ENCODE peak calls at places on chromosomes 2 and 18, in eight cellular contexts. J is A549; Q is GM23338; W is psoas muscle; S is HepG2; E is astrocyte; P is CD8-positive, alpha-beta T cell; Z is fibroblast of lung. C is an unnamed sample.

GRCh38 chr18:26746284-26747130 is 119.0 kb downstream of the AQP4 start:
- DNase-seq in W (no peak), J (no peak), Z (peak; percentile 6), E (no peak), Q (no peak), P (no peak), S (peak; percentile 10), C (no peak)

GRCh38 chr2:159093496-159093895 is 125.1 kb downstream of the TANC1 start:
- DNase-seq in Q (no peak), P (no peak), E (no peak), Z (no peak), W (no peak), J (no peak), S (no peak), C (no peak)

GRCh38 chr2:66845307-66845706 is 410.4 kb downstream of the MEIS1 start:
- DNase-seq in W (no peak), E (no peak), P (no peak), J (no peak), Q (no peak), S (no peak), Z (no peak), C (no peak)

GRCh38 chr2:9641641-9642040 is 10.8 kb upstream of the YWHAQ start:
- DNase-seq in P (no peak), J (no peak), S (no peak), W (no peak), E (no peak), Q (no peak), Z (no peak), C (no peak)

GRCh38 chr18:10682368-10682714 is 156.5 kb downstream of the NAPG start:
- DNase-seq in Q (peak; percentile 28), P (no peak), Z (no peak), J (no peak), E (no peak), S (no peak), W (no peak), C (no peak)

GRCh38 chr2:176161817-176162626 is 4.9 kb downstream of the HOXD3 start:
- DNase-seq in W (no peak), Z (peak; percentile 90), Q (peak; percentile 13), P (no peak), S (no peak), J (no peak), E (peak; percentile 88), C (no peak)

GRCh38 chr2:85584857-85585780 is 888 bp downstream of the VAMP5 start:
- DNase-seq in J (peak; percentile 62), S (peak; percentile 96), E (peak; percentile 58), Z (peak; percentile 65), W (peak; percentile 45), Q (peak; percentile 29), P (no peak), C (no peak)

GRCh38 chr18:13165636-13166423 is 52.7 kb upstream of the LDLRAD4 start:
- DNase-seq in Z (no peak), W (no peak), P (no peak), S (no peak), J (no peak), E (no peak), Q (peak; percentile 41), C (no peak)

GRCh38 chr2:85018049-85018447 is 47.1 kb downstream of the KCMF1 start:
- DNase-seq in W (no peak), P (no peak), E (peak; percentile 16), Z (peak; percentile 28), Q (no peak), J (no peak), S (no peak), C (no peak)

GRCh38 chr18:65659312-65659711 is 91.5 kb upstream of the CDH7 start:
- DNase-seq in P (no peak), S (no peak), J (no peak), W (no peak), Q (no peak), Z (no peak), E (no peak), C (no peak)
- H3K27ac ChIP-seq in P (no peak overlapping the region), S (no peak overlapping the region), J (no peak overlapping the region), W (no peak overlapping the region), Q (no peak overlapping the region), Z (no peak overlapping the region), E (no peak overlapping the region), C (no peak overlapping the region)

GRCh38 chr18:22324191-22325131 is 93.3 kb downstream of the CTAGE1 start:
- DNase-seq in J (no peak), W (no peak), P (no peak), Q (peak; percentile 80), E (peak; percentile 15), S (no peak), Z (peak; percentile 56), C (no peak)
- H3K4me3 ChIP-seq in J (no peak overlapping the region), W (peak overlapping the region; percentile 39), P (peak overlapping the region; percentile 29), Q (peak overlapping the region; percentile 50), E (peak overlapping the region; percentile 37), S (no peak overlapping the region), Z (no peak overlapping the region), C (no peak overlapping the region)

DNA sequence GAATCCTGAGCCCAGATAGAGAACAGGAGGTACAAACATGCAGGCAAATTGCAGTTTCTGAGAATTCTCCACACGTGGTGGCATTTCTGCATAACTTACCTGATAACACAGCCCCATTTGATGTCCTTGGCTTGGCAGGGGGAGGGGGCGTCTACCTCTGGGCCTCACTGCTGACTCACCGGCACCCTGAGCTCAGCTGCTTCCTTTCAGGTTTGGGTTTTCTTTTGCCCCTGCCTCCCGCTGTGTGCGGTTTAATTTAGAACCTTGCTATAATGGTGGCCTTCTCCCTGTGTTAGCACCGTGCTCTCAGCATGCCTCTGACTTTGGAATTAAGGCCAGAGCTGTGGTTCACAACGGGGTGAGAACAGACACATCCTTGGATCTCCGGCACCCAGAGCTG is 4.4 kb downstream of the CTIF start:
- DNase-seq in S (peak; percentile 65), J (no peak), E (no peak), Q (peak; percentile 74), Z (peak; percentile 46), P (no peak), W (no peak), C (no peak)
- H3K4me1 ChIP-seq in S (peaks cover 66% of the 10 kb centered on the region), J (peaks cover 62% of the 10 kb centered on the region), E (peaks cover 63% of the 10 kb centered on the region), Q (peaks cover 68% of the 10 kb centered on the region), Z (peaks cover 34% of the 10 kb centered on the region), P (peaks cover 5% of the 10 kb centered on the region), W (peaks cover 66% of the 10 kb centered on the region), C (peaks cover 5% of the 10 kb centered on the region)

GRCh38 chr2:46326231-46326980 is 29.2 kb downstream of the EPAS1 start:
- DNase-seq in Q (no peak), P (no peak), J (no peak), S (peak; percentile 93), E (no peak), W (no peak), Z (no peak), C (no peak)

GRCh38 chr2:46325178-46325928 is 28.1 kb downstream of the EPAS1 start:
- DNase-seq in Z (peak; percentile 84), J (no peak), Q (no peak), E (peak; percentile 80), S (no peak), W (no peak), P (no peak), C (no peak)

GRCh38 chr2:46328316-46328715 is 31.1 kb downstream of the EPAS1 start:
- DNase-seq in J (no peak), W (no peak), S (no peak), Q (no peak), E (no peak), Z (no peak), P (no peak), C (no peak)

GRCh38 chr2:46329340-46329739 is 32.1 kb downstream of the EPAS1 start:
- DNase-seq in J (no peak), E (no peak), P (no peak), W (no peak), Q (no peak), Z (no peak), S (no peak), C (no peak)

DNA sequence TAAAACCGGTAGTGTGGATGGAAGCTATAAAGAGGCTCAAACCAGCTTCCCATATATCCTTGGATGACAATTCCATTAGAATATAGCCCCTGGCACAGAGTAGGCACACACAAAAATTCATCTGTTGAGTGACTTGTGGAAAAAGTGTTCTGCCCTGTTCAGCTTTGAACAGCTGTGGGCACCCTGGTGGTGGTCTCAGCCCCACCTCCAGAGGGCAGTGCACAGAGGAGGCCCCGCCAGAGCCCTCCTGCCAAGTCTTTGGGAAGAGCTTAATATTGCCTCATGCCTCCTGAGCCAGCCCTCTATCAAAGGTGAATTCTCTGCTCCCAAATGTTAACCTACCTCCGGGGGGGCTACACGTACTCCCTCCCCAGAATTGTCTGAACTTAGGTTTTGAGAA is 30.4 kb downstream of the EPAS1 start:
- DNase-seq in E (no peak), S (no peak), Z (no peak), P (no peak), Q (no peak), W (no peak), J (no peak), C (no peak)
- H3K27ac ChIP-seq in E (no peak overlapping the region), S (no peak overlapping the region), Z (no peak overlapping the region), P (no peak overlapping the region), Q (no peak overlapping the region), W (no peak overlapping the region), J (peak overlapping the region; percentile 89), C (no peak overlapping the region)

DNA sequence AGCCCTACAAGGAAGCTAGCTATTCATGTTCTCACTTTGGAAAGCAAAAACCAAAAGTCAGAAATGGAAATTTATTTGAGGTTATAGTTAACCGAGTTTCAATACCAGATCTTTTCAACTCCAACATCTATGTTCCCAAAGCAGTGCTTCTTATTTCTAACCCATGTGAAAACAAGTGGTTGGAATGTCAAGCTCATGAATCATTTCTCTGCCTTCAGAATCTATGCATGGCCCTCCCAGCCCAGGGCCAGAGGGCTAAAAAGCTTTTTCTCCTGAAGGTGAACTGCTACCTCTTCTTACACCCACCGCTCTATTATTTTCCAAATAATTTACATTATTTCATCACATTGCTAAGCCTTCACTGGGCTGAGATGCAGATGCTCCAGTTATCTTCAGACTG is 158.4 kb downstream of the SP3 start:
- DNase-seq in P (no peak), S (no peak), E (peak; percentile 31), W (no peak), J (no peak), Z (peak; percentile 42), Q (no peak), C (no peak)
- H3K4me3 ChIP-seq in P (no peak overlapping the region), S (no peak overlapping the region), E (no peak overlapping the region), W (no peak overlapping the region), J (no peak overlapping the region), Z (no peak overlapping the region), Q (no peak overlapping the region), C (no peak overlapping the region)

DNA sequence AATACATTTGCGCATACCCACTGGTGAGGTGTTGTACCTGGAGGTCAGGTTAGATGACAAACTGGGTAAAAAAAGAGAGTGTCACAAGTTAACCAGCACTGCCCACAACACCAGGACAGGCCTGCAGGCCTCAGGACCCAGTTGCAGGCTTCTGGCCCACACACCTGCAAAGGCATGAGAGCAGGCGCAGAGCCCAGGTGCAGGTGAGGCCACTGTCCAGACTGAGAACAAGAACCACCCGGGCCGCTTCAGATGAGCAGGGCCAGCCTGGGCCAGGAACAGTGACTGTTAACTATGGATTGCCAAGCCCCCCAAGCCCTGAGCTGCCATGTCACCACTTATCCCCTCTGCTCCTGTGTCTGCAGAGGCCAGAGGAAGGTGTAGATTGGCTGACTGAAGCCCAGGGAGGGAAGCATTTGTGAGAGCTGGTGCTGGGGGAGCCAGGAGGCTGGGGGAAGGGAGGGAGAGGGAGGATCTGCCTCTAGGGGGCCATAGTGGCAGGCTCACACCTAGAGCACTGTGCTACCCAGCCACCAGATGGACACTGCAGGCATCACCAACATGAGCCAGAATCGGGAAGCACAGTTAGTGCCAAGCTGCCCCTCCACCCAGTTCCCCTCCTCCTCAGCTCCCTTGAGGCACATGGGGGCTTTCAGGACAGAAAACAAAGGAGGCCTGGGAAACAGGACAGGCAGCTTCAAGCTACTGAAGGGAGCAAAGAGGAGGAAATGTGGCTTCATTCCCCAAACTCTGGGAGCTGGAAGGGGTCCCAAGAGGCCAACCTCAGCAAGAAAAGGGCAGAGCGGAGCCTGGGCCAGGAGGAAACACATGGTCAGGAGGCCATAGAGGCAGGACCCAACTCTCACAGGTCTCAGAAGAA is 35.4 kb downstream of the SFXN5 start:
- DNase-seq in J (no peak), P (no peak), E (no peak), Q (peak; percentile 73), W (no peak), S (peak; percentile 41), Z (no peak), C (no peak)
- H3K4me1 ChIP-seq in J (peaks cover 57% of the 10 kb centered on the region), P (no peaks in the 10 kb centered on the region), E (no peaks in the 10 kb centered on the region), Q (peaks cover 15% of the 10 kb centered on the region), W (no peaks in the 10 kb centered on the region), S (peaks cover 70% of the 10 kb centered on the region), Z (no peaks in the 10 kb centered on the region), C (no peaks in the 10 kb centered on the region)